ENCODE peak calls at places on chromosome 16, in eight cellular contexts. Q is sigmoid colon, X is K562, U is prostate gland, V is endothelial cell of umbilical vein, O is spleen, B is GM12891, G is GM12878. E is an unnamed sample.

GRCh38 chr16:81623365-81624102 is 155.6 kb upstream of the PLCG2 start:
- DNase-seq in X (peak), U (peak), B (no peak), V (peak), Q (no peak), O (no peak), G (peak), E (peak)

GRCh38 chr16:83898463-83899271 is at the start of gene MLYCD:
- DNase-seq in U (peak), Q (peak), G (no peak), X (peak), O (peak), B (peak), V (peak), E (peak)

GRCh38 chr16:83936581-83937165 is 16.4 kb upstream of the OSGIN1 start:
- DNase-seq in O (no peak), X (no peak), G (no peak), B (no peak), V (no peak), Q (no peak), U (no peak), E (no peak)

GRCh38 chr16:83626204-83626603 is 181.6 kb upstream of the HSBP1 start:
- DNase-seq in V (no peak), O (no peak), Q (no peak), X (no peak), U (no peak), G (no peak), B (no peak), E (no peak)

GRCh38 chr16:84117482-84117843 is 721 bp upstream of the MBTPS1 start:
- DNase-seq in X (no peak), B (peak), G (no peak), Q (no peak), O (no peak), U (no peak), V (peak), E (no peak)

GRCh38 chr16:31409433-31409832 is 16.3 kb downstream of the ITGAD start:
- DNase-seq in X (no peak), O (no peak), B (no peak), G (no peak), V (no peak), U (no peak), Q (no peak), E (no peak)

GRCh38 chr16:19446300-19446846 is 28.7 kb downstream of the TMC5 start:
- DNase-seq in X (no peak), Q (no peak), B (no peak), O (no peak), V (no peak), G (no peak), U (no peak), E (no peak)

GRCh38 chr16:88511060-88511459 is 58.0 kb downstream of the ZFPM1 start:
- DNase-seq in B (no peak), O (no peak), X (no peak), Q (no peak), U (no peak), G (no peak), V (no peak), E (no peak)

GRCh38 chr16:8370374-8371015 is 219.8 kb downstream of the TMEM114 start:
- DNase-seq in V (no peak), U (no peak), Q (no peak), X (no peak), O (no peak), G (no peak), B (no peak), E (no peak)

GRCh38 chr16:87229230-87230192 is 87.7 kb downstream of the C16orf95 start:
- DNase-seq in Q (no peak), B (no peak), U (no peak), X (no peak), V (peak), O (no peak), G (no peak), E (no peak)

GRCh38 chr16:79988721-79989220 is 388.2 kb upstream of the MAF start:
- DNase-seq in U (no peak), X (no peak), Q (no peak), O (no peak), V (no peak), G (no peak), B (no peak), E (no peak)

GRCh38 chr16:20377181-20377580 is 24.7 kb upstream of the UMOD start:
- DNase-seq in Q (no peak), O (no peak), B (no peak), V (no peak), U (no peak), G (no peak), X (no peak), E (no peak)

GRCh38 chr16:72939247-72939646 is 108.7 kb downstream of the ZFHX3 start:
- DNase-seq in X (no peak), O (peak), V (no peak), U (peak), G (no peak), B (no peak), Q (peak), E (no peak)

GRCh38 chr16:16045311-16045710 is 95.9 kb downstream of the ABCC1 start:
- DNase-seq in G (no peak), O (no peak), B (no peak), U (no peak), Q (no peak), V (no peak), X (no peak), E (no peak)

GRCh38 chr16:54030451-54030850 is 256.1 kb downstream of the IRX3 start:
- DNase-seq in V (no peak), O (no peak), G (no peak), X (no peak), U (peak), Q (no peak), B (no peak), E (no peak)

GRCh38 chr16:69762843-69763556 is 868 bp downstream of the WWP2 start:
- DNase-seq in V (peak), O (no peak), X (no peak), U (no peak), Q (no peak), G (no peak), B (no peak), E (no peak)

GRCh38 chr16:73713301-73713700 is 583.3 kb upstream of the PSMD7 start:
- DNase-seq in O (no peak), Q (no peak), U (no peak), V (no peak), B (no peak), X (no peak), G (no peak), E (no peak)

GRCh38 chr16:75038036-75038959 is 39.5 kb downstream of the ZNRF1 start:
- DNase-seq in U (no peak), B (no peak), O (no peak), Q (no peak), G (no peak), V (no peak), X (peak), E (no peak)

GRCh38 chr16:48206594-48207242 is 37.4 kb upstream of the LONP2 start:
- DNase-seq in O (no peak), U (no peak), B (no peak), V (no peak), G (no peak), Q (no peak), X (no peak), E (no peak)

GRCh38 chr16:49019826-49020401 is 261.7 kb downstream of the CBLN1 start:
- DNase-seq in U (no peak), Q (peak), B (no peak), V (no peak), O (no peak), G (no peak), X (no peak), E (no peak)

GRCh38 chr16:81885976-81886586 is 107.0 kb downstream of the PLCG2 start:
- DNase-seq in V (peak), Q (no peak), U (no peak), X (peak), G (no peak), O (no peak), B (peak), E (no peak)

GRCh38 chr16:68665501-68665900 is 20.4 kb downstream of the CDH3 start:
- DNase-seq in X (no peak), U (no peak), Q (no peak), O (no peak), B (no peak), V (no peak), G (no peak), E (no peak)

GRCh38 chr16:49858200-49859129 is 2.6 kb upstream of the ZNF423 start:
- DNase-seq in O (no peak), G (no peak), V (peak), X (peak), Q (peak), B (no peak), U (no peak), E (no peak)

GRCh38 chr16:28823719-28824547 is 1.1 kb downstream of the ATXN2L start:
- DNase-seq in G (peak), Q (peak), O (peak), V (peak), X (peak), B (peak), U (peak), E (peak)
- TF ChIP-seq POLR2A in G (peak), Q (peak), O (peak), V (peak), X (peak), B (no peak), U (peak), E (no peak)

GRCh38 chr16:66517586-66518263 is 32.2 kb downstream of the TK2 start:
- DNase-seq in G (no peak), O (no peak), B (no peak), U (no peak), V (peak), Q (no peak), X (no peak), E (no peak)

GRCh38 chr16:66519482-66519881 is 30.4 kb downstream of the TK2 start:
- DNase-seq in X (no peak), V (peak), B (no peak), U (no peak), G (no peak), O (no peak), Q (no peak), E (no peak)

GRCh38 chr16:66516808-66517585 is 32.9 kb downstream of the TK2 start:
- DNase-seq in G (peak), O (peak), B (peak), U (peak), Q (peak), V (peak), X (peak), E (peak)

GRCh38 chr16:66515543-66516171 is 34.3 kb downstream of the TK2 start:
- DNase-seq in X (peak), Q (peak), B (no peak), G (no peak), O (no peak), U (no peak), V (peak), E (no peak)

DNA sequence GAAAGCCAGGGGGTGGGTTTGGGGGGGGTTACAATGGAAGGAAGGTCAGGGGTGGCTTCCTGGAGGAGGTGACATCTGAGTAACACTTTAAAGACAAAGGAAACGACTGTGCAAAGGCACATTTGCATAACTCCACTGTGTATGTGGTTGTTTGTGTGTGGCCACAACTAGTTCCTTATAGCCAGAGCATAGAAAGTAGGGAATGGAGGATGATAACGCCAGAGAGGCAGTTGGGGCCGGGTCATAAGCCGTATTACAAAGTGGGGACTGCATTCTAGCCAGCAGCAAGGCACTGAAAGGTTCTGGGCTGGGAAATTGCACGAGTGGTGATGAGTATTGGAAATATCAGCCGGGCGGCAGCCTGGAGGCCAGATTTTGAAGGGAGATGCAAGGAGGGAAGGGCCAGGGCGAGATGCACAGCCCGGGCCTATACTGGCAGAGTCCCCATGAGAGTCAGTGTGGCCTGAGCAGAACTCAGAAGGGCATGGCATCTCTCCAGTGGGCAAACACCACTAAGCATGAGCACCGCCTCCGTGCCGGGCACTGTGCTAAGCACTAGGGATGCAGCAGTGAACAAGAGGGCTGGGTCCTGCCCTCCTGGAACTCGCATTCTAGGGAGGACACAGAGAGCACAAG is 33.6 kb downstream of the TK2 start:
- DNase-seq in U (no peak), X (no peak), Q (no peak), B (no peak), G (no peak), V (peak), O (no peak), E (no peak)
- TF ChIP-seq POLR2AphosphoS5 in U (no peak), X (no peak), Q (no peak), B (no peak), G (no peak), V (peak), O (no peak), E (no peak)

DNA sequence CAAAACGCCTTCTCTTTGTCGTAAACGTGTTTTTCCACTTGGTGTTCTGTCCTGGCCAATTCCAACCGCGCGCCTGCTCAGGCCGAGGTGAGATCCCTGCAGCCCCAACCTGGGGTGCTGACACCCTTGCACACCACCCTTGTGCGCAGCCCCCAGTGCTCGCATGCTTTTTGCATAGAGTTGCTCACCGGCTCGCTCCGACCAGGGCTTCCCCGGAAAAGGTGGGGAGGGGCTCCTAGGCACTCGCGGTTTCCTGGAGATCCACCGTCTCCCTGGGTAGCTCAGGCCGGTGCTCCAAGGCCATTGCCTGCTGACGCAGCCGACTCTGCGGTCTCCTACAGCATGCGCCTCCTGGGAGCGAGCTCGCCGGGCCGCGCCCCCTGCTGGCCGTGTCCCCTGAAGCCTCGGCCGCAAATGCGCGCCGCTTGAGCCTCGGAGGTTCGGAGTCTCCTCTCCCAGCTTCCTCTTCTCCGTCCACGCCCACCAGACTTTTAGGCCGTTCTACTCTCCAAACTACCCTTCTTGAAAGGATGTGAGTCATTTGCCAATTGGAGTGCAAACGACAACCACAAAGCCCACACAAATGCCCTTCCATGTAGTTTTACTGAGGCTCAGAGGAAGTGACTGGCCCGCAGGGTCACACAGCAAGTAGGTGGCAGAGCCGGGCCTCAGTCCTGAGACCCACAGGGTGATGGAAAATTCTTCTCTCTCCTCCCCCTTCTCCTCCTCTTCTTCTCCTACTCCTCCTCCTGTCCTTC is 7.2 kb upstream of the PDP2 start:
- DNase-seq in X (peak), Q (peak), B (peak), V (peak), G (peak), O (peak), U (peak), E (peak)
- TF ChIP-seq POLR2A in X (peak), Q (no peak), B (no peak), V (peak), G (peak), O (no peak), U (no peak), E (no peak)

DNA sequence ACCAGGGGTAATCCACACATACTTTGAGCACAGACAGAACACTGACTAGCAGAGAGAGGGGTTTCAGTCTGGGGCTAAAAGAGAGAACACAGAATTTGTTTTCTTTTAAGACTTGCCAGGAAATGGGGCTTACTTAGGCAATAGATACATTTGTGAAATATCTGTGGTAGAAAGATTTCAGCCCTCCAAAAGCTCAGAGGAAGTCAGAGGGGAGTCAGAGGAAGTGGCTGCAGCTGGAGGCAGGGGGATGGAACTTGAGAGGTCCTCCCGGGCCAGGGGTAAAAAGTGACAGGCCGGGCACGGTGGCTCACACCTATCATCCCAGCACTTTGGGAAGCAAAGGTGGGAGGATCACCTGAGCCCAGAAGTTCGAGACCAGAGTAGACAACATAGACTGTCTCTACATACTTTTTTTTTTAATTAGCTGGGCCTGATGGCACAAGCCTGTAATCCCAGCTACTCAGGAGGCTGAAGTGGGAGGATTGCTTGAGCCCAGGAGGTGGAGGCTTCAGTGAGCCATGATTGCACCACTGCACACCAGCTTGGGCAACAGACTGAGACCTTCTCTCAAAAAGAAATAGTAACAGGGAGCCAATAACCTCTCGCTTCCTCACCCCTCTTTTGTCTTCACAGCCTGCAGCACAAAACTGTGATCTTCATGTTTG is 49.9 kb downstream of the NLRC5 start:
- DNase-seq in V (peak), O (peak), Q (no peak), U (no peak), X (no peak), G (peak), B (no peak), E (no peak)
- TF ChIP-seq POLR2AphosphoS5 in V (no peak), O (peak), Q (no peak), U (no peak), X (no peak), G (no peak), B (no peak), E (no peak)

GRCh38 chr16:2717360-2718263 is 2.4 kb downstream of the PRSS27 start:
- DNase-seq in O (peak), B (no peak), G (no peak), Q (no peak), V (no peak), U (no peak), X (no peak), E (no peak)

GRCh38 chr16:2724088-2724676 is 4.2 kb upstream of the PRSS27 start:
- DNase-seq in X (no peak), O (no peak), Q (no peak), U (no peak), G (no peak), B (no peak), V (no peak), E (no peak)

GRCh38 chr16:2719328-2720062 is 529 bp downstream of the PRSS27 start:
- DNase-seq in U (no peak), O (peak), B (no peak), G (no peak), X (no peak), V (no peak), Q (no peak), E (peak)

GRCh38 chr16:2720063-2720455 is at the start of gene PRSS27:
- DNase-seq in B (no peak), Q (no peak), O (peak), V (no peak), X (no peak), U (no peak), G (no peak), E (no peak)

DNA sequence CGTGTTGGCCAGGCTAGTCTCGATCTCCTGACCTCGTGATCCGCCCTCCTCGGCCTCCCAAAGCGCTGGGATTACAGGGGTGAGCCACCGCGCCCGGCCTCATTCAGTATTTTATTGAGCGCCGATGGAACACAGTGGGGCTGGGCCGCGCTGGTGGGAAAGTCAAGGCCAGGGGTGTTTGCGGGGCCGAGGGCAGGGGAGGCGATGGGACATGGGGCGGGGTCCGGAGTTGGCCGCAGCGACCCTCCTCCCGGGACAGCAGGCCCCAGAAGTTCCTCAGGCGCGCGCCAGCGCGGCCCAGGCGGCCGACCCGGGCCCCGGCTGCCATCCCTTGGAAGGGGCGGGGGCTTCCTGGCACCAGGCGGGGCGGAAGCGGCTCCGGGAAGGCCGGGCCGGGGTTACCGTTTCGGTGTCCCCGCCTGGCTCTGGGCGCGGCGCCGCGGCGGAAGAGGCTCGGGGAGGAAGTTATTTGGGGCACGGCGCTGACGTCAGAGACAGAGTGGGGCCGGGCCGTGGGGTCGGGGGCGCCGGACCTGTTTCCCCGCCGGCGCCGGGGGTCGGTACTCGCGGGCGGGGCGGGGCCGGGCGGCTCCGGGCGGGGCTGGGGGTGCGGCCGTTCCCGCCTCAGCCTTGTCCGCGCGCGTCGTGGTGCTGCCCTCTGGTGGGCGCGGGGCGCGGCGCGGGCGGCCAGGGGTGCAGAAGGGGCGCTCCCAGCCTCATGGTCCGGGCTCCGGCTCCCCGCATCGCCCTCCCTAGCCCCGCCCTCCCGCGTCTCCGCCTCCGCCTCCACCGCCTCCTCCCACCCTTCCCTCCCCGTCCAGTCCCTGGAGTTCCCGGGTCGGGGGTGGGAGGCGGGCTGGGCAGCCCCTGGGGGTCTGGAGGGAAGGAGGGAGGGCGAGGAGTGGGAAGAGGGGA is 952 bp upstream of the PRSS27 start:
- DNase-seq in U (peak), G (peak), O (peak), Q (peak), V (peak), B (peak), X (peak), E (peak)
- TF ChIP-seq POLR2A in U (no peak), G (peak), O (peak), Q (no peak), V (peak), B (no peak), X (peak), E (no peak)

DNA sequence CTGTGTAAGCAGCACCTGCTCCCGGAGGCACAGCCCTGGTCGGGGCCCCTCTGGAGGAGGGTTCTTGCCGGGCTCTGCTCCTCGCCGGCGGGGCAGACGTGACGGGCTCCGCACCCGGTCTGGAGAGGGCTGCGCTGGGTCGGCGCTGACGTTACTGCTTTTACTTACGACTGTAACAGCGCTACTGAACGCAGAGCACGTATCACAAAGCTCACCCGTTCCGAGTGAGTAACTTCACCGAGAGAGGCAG is 1.3 kb upstream of the RAB40C start:
- DNase-seq in Q (no peak), V (peak), U (no peak), B (no peak), X (no peak), G (no peak), O (peak), E (peak)
- TF ChIP-seq POLR2AphosphoS5 in Q (no peak), V (no peak), U (no peak), B (peak), X (no peak), G (no peak), O (no peak), E (no peak)

E was measured in stomach.